ENCODE peak calls at places on chromosome 15, in four cellular contexts. One of them, this sample, is unnamed.

GRCh38 chr15:72890043-72890442 is 106.5 kb upstream of the ADPGK start:
- DNase-seq in HL-60: no peak
- DNase-seq in lower leg skin: no peak
- DNase-seq in heart right ventricle: no peak
- DNase-seq in this sample: no peak

GRCh38 chr15:23594252-23594770 is 28.8 kb downstream of the MKRN3 start:
- DNase-seq in HL-60: no peak
- DNase-seq in lower leg skin: no peak
- DNase-seq in heart right ventricle: no peak
- DNase-seq in this sample: no peak

GRCh38 chr15:79539426-79539825 is 107.3 kb downstream of the MINAR1 start:
- DNase-seq in HL-60: no peak
- DNase-seq in lower leg skin: no peak
- DNase-seq in heart right ventricle: no peak
- DNase-seq in this sample: no peak

GRCh38 chr15:49379996-49380395 is 43.0 kb upstream of the FGF7 start:
- DNase-seq in HL-60: no peak
- DNase-seq in lower leg skin: no peak
- DNase-seq in heart right ventricle: no peak
- DNase-seq in this sample: no peak

GRCh38 chr15:31280037-31280830 is 46.4 kb upstream of the KLF13 start:
- DNase-seq in HL-60: no peak
- DNase-seq in lower leg skin: peak; percentile 85
- DNase-seq in heart right ventricle: peak; percentile 11
- DNase-seq in this sample: peak; percentile 88

GRCh38 chr15:68326711-68327412 is 49.3 kb downstream of the FEM1B start:
- DNase-seq in HL-60: no peak
- DNase-seq in lower leg skin: no peak
- DNase-seq in heart right ventricle: no peak
- DNase-seq in this sample: no peak

GRCh38 chr15:36943496-36944361 is 156.6 kb downstream of the MEIS2 start:
- DNase-seq in HL-60: no peak
- DNase-seq in lower leg skin: no peak
- DNase-seq in heart right ventricle: no peak
- DNase-seq in this sample: no peak

GRCh38 chr15:63372753-63373152 is 8.9 kb downstream of the CA12 start:
- DNase-seq in HL-60: no peak
- DNase-seq in lower leg skin: no peak
- DNase-seq in heart right ventricle: no peak
- DNase-seq in this sample: no peak

GRCh38 chr15:36724493-36724892 is 145.1 kb downstream of the CDIN1 start:
- DNase-seq in HL-60: no peak
- DNase-seq in lower leg skin: no peak
- DNase-seq in heart right ventricle: no peak
- DNase-seq in this sample: no peak

GRCh38 chr15:25176991-25177954 is 222.5 kb downstream of the SNRPN start:
- DNase-seq in HL-60: no peak
- DNase-seq in lower leg skin: peak; percentile 82
- DNase-seq in heart right ventricle: peak; percentile 2
- DNase-seq in this sample: peak; percentile 17

GRCh38 chr15:97875513-97876285 is 84.8 kb upstream of the ARRDC4 start:
- DNase-seq in HL-60: no peak
- DNase-seq in lower leg skin: no peak
- DNase-seq in heart right ventricle: no peak
- DNase-seq in this sample: no peak

GRCh38 chr15:54345301-54345700 is 367.1 kb downstream of the UNC13C start:
- DNase-seq in HL-60: no peak
- DNase-seq in lower leg skin: no peak
- DNase-seq in heart right ventricle: no peak
- DNase-seq in this sample: no peak

GRCh38 chr15:77870195-77871065 is 207.1 kb downstream of the TBC1D2B start:
- DNase-seq in HL-60: peak; percentile 32
- DNase-seq in lower leg skin: no peak
- DNase-seq in heart right ventricle: peak; percentile 69
- DNase-seq in this sample: peak; percentile 43

GRCh38 chr15:63003836-63004610 is 38.5 kb upstream of the TPM1 start:
- DNase-seq in HL-60: no peak
- DNase-seq in lower leg skin: peak; percentile 66
- DNase-seq in heart right ventricle: no peak
- DNase-seq in this sample: no peak

GRCh38 chr15:90315276-90315982 is 36.7 kb upstream of the ZNF774 start:
- DNase-seq in HL-60: no peak
- DNase-seq in lower leg skin: peak; percentile 91
- DNase-seq in heart right ventricle: peak; percentile 69
- DNase-seq in this sample: no peak

GRCh38 chr15:68620721-68621528 is 42.1 kb downstream of the CORO2B start:
- DNase-seq in HL-60: no peak
- DNase-seq in lower leg skin: peak; percentile 98
- DNase-seq in heart right ventricle: peak; percentile 82
- DNase-seq in this sample: peak; percentile 82

GRCh38 chr15:90101130-90101968 is 919 bp downstream of the IDH2 start:
- DNase-seq in HL-60: peak; percentile 39
- DNase-seq in lower leg skin: peak; percentile 89
- DNase-seq in heart right ventricle: peak; percentile 74
- DNase-seq in this sample: no peak

GRCh38 chr15:58551764-58552504 is 120.1 kb downstream of the LIPC start:
- DNase-seq in HL-60: no peak
- DNase-seq in lower leg skin: peak; percentile 84
- DNase-seq in heart right ventricle: no peak
- DNase-seq in this sample: no peak

GRCh38 chr15:68678746-68679145 is 100.0 kb downstream of the CORO2B start:
- DNase-seq in HL-60: no peak
- DNase-seq in lower leg skin: peak; percentile 61
- DNase-seq in heart right ventricle: no peak
- DNase-seq in this sample: no peak

GRCh38 chr15:66722757-66723540 is 20.9 kb downstream of the SMAD6 start:
- DNase-seq in HL-60: no peak
- DNase-seq in lower leg skin: no peak
- DNase-seq in heart right ventricle: no peak
- DNase-seq in this sample: no peak

GRCh38 chr15:43975326-43975725 is 148.5 kb downstream of the WDR76 start:
- DNase-seq in HL-60: no peak
- DNase-seq in lower leg skin: no peak
- DNase-seq in heart right ventricle: no peak
- DNase-seq in this sample: no peak

GRCh38 chr15:43511012-43511885 is 6.2 kb upstream of the MAP1A start:
- DNase-seq in HL-60: peak; percentile 24
- DNase-seq in lower leg skin: peak; percentile 81
- DNase-seq in heart right ventricle: peak; percentile 26
- DNase-seq in this sample: no peak

GRCh38 chr15:65089206-65089824 is 12.8 kb downstream of the KBTBD13 start:
- DNase-seq in HL-60: no peak
- DNase-seq in lower leg skin: no peak
- DNase-seq in heart right ventricle: no peak
- DNase-seq in this sample: no peak

GRCh38 chr15:94075349-94075748 is 156.0 kb upstream of the MCTP2 start:
- DNase-seq in HL-60: no peak
- DNase-seq in lower leg skin: peak; percentile 89
- DNase-seq in heart right ventricle: peak; percentile 79
- DNase-seq in this sample: no peak

GRCh38 chr15:25930931-25931330 is 67.8 kb upstream of the ATP10A start:
- DNase-seq in HL-60: no peak
- DNase-seq in lower leg skin: no peak
- DNase-seq in heart right ventricle: no peak
- DNase-seq in this sample: no peak

GRCh38 chr15:73265536-73266153 is 103.1 kb downstream of the HCN4 start:
- DNase-seq in HL-60: no peak
- DNase-seq in lower leg skin: no peak
- DNase-seq in heart right ventricle: no peak
- DNase-seq in this sample: no peak

GRCh38 chr15:25884354-25884753 is 21.2 kb upstream of the ATP10A start:
- DNase-seq in HL-60: no peak
- DNase-seq in lower leg skin: peak; percentile 59
- DNase-seq in heart right ventricle: no peak
- DNase-seq in this sample: no peak

GRCh38 chr15:69532066-69532465 is 79.4 kb downstream of the RPLP1 start:
- DNase-seq in HL-60: no peak
- DNase-seq in lower leg skin: no peak
- DNase-seq in heart right ventricle: no peak
- DNase-seq in this sample: no peak

GRCh38 chr15:82985688-82986441 is at the start of gene RAMAC:
- DNase-seq in HL-60: peak; percentile 95
- DNase-seq in lower leg skin: peak; percentile 98
- DNase-seq in heart right ventricle: peak; percentile 95
- DNase-seq in this sample: peak; percentile 97

GRCh38 chr15:52103217-52104207 is 9.1 kb downstream of the BCL2L10 start:
- DNase-seq in HL-60: no peak
- DNase-seq in lower leg skin: peak; percentile 92
- DNase-seq in heart right ventricle: no peak
- DNase-seq in this sample: peak; percentile 47

GRCh38 chr15:34737379-34737928 is 17.3 kb downstream of the GJD2 start:
- DNase-seq in HL-60: no peak
- DNase-seq in lower leg skin: no peak
- DNase-seq in heart right ventricle: peak; percentile 29
- DNase-seq in this sample: no peak

GRCh38 chr15:65334586-65335231 is 30.2 kb downstream of the RNU5B-1 start:
- DNase-seq in HL-60: no peak
- DNase-seq in lower leg skin: no peak
- DNase-seq in heart right ventricle: no peak
- DNase-seq in this sample: no peak

GRCh38 chr15:29854413-29854812 is 32.1 kb upstream of the TJP1 start:
- DNase-seq in HL-60: no peak
- DNase-seq in lower leg skin: no peak
- DNase-seq in heart right ventricle: no peak
- DNase-seq in this sample: no peak

GRCh38 chr15:68313501-68314390 is 36.2 kb downstream of the FEM1B start:
- DNase-seq in HL-60: no peak
- DNase-seq in lower leg skin: peak; percentile 71
- DNase-seq in heart right ventricle: no peak
- DNase-seq in this sample: peak; percentile 8

GRCh38 chr15:60370105-60370803 is 27.5 kb downstream of the ANXA2 start:
- DNase-seq in HL-60: no peak
- DNase-seq in lower leg skin: no peak
- DNase-seq in heart right ventricle: peak; percentile 47
- DNase-seq in this sample: no peak

GRCh38 chr15:66569461-66570137 is 3.8 kb upstream of the LCTL start:
- DNase-seq in HL-60: no peak
- DNase-seq in lower leg skin: peak; percentile 72
- DNase-seq in heart right ventricle: no peak
- DNase-seq in this sample: no peak

GRCh38 chr15:61228025-61228901 is 839 bp downstream of the RORA start:
- DNase-seq in HL-60: no peak
- DNase-seq in lower leg skin: peak; percentile 85
- DNase-seq in heart right ventricle: peak; percentile 6
- DNase-seq in this sample: peak; percentile 23

GRCh38 chr15:40369474-40369869 is 11.5 kb downstream of the DISP2 start:
- DNase-seq in HL-60: no peak
- DNase-seq in lower leg skin: no peak
- DNase-seq in heart right ventricle: no peak
- DNase-seq in this sample: no peak

GRCh38 chr15:40368701-40369473 is 10.9 kb downstream of the DISP2 start:
- DNase-seq in HL-60: no peak
- DNase-seq in lower leg skin: no peak
- DNase-seq in heart right ventricle: no peak
- DNase-seq in this sample: no peak

GRCh38 chr15:40367038-40367672 is 9.1 kb downstream of the DISP2 start:
- DNase-seq in HL-60: no peak
- DNase-seq in lower leg skin: no peak
- DNase-seq in heart right ventricle: peak; percentile 88
- DNase-seq in this sample: peak; percentile 76

GRCh38 chr15:40366204-40367037 is 8.4 kb downstream of the DISP2 start:
- DNase-seq in HL-60: no peak
- DNase-seq in lower leg skin: no peak
- DNase-seq in heart right ventricle: no peak
- DNase-seq in this sample: no peak

DNA sequence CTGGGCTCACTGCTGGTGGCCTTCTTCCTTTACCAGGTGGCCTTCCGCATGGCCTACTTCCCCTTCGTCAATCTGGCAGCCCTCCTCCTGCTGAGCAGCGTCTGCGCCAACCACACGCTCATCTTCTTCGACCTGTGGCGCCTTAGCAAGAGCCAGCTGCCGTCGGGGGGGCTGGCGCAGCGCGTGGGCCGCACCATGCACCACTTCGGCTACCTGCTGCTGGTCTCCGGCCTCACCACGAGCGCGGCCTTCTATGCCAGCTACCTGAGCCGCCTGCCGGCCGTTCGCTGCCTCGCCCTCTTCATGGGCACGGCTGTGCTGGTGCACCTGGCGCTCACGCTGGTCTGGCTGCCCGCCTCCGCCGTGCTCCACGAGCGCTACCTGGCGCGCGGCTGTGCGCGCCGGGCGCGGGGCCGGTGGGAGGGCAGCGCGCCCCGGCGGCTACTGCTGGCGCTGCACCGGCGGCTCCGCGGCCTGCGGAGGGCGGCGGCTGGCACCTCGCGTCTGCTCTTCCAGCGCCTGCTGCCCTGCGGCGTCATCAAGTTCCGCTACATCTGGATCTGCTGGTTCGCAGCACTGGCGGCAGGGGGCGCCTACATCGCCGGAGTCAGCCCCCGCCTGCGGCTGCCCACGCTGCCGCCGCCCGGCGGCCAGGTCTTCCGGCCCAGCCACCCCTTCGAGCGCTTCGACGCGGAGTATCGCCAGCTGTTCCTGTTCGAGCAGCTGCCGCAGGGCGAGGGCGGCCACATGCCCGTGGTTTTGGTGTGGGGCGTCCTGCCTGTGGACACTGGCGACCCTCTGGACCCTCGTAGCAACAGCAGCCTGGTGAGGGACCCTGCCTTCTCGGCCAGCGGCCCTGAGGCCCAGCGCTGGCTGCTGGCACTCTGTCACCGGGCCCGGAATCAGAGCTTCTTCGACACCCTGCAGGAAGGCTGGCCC is 9.9 kb downstream of the DISP2 start:
- DNase-seq in HL-60: peak; percentile 92
- DNase-seq in lower leg skin: peak; percentile 95
- DNase-seq in heart right ventricle: peak; percentile 79
- DNase-seq in this sample: peak; percentile 82
- H3K4me3 ChIP-seq in HL-60: peak overlapping the region; percentile 51
- H3K4me3 ChIP-seq in lower leg skin: no peak overlapping the region
- H3K4me3 ChIP-seq in heart right ventricle: peak overlapping the region; percentile 12
- H3K4me3 ChIP-seq in this sample: peak overlapping the region; percentile 34

GRCh38 chr15:92796163-92796611 is 103.9 kb upstream of the CHD2 start:
- DNase-seq in HL-60: no peak
- DNase-seq in lower leg skin: no peak
- DNase-seq in heart right ventricle: no peak
- DNase-seq in this sample: no peak
- H3K4me3 ChIP-seq in HL-60: no peak overlapping the region
- H3K4me3 ChIP-seq in lower leg skin: no peak overlapping the region
- H3K4me3 ChIP-seq in heart right ventricle: no peak overlapping the region
- H3K4me3 ChIP-seq in this sample: no peak overlapping the region

GRCh38 chr15:76335129-76335850 is 1.3 kb upstream of the ISL2 start:
- DNase-seq in HL-60: no peak
- DNase-seq in lower leg skin: peak; percentile 81
- DNase-seq in heart right ventricle: no peak
- DNase-seq in this sample: no peak
- H3K4me3 ChIP-seq in HL-60: peak overlapping the region; percentile 66
- H3K4me3 ChIP-seq in lower leg skin: no peak overlapping the region
- H3K4me3 ChIP-seq in heart right ventricle: no peak overlapping the region
- H3K4me3 ChIP-seq in this sample: peak overlapping the region; percentile 46

GRCh38 chr15:100114100-100114499 is 227.7 kb downstream of the ADAMTS17 start:
- DNase-seq in HL-60: no peak
- DNase-seq in lower leg skin: no peak
- DNase-seq in heart right ventricle: peak; percentile 88
- DNase-seq in this sample: no peak
- H3K4me3 ChIP-seq in HL-60: no peak overlapping the region
- H3K4me3 ChIP-seq in lower leg skin: no peak overlapping the region
- H3K4me3 ChIP-seq in heart right ventricle: peak overlapping the region; percentile 27
- H3K4me3 ChIP-seq in this sample: peak overlapping the region; percentile 46

This sample was measured in dorsolateral prefrontal cortex.